ENCODE peak calls at places on chromosomes 2 and 18, in four cellular contexts. J is uterus, U is right lobe of liver, A is sigmoid colon. O is an unnamed sample.
A peak's percentile ranks its signal among the peaks of the same experiment; 100 is the strongest.

GRCh38 chr18:49755489-49755888 is 57.8 kb downstream of the ACAA2 start:
- DNase-seq in J (no peak), U (no peak), A (no peak), O (no peak)

GRCh38 chr2:100739735-100740432 is 80.1 kb upstream of the NPAS2 start:
- DNase-seq in J (no peak), U (no peak), A (no peak), O (no peak)

GRCh38 chr2:65334714-65335113 is 97.7 kb downstream of the SPRED2 start:
- DNase-seq in J (no peak), U (no peak), A (no peak), O (no peak)

GRCh38 chr2:24410976-24411375 is 50.6 kb upstream of the ITSN2 start:
- DNase-seq in J (no peak), U (no peak), A (no peak), O (no peak)

GRCh38 chr2:225458431-225459117 is 59.1 kb downstream of the NYAP2 start:
- DNase-seq in J (no peak), U (no peak), A (no peak), O (no peak)

GRCh38 chr2:54757496-54757895 is 34.0 kb downstream of the EML6 start:
- DNase-seq in J (no peak), U (no peak), A (no peak), O (peak; percentile 62)

GRCh38 chr2:241286348-241287090 is 29.0 kb downstream of the HDLBP start:
- DNase-seq in J (no peak), U (no peak), A (no peak), O (no peak)

GRCh38 chr2:150762571-150762970 is 275.1 kb upstream of the RND3 start:
- DNase-seq in J (no peak), U (no peak), A (no peak), O (no peak)

GRCh38 chr2:9347411-9347853 is 75.9 kb downstream of the ITGB1BP1 start:
- DNase-seq in J (peak; percentile 76), U (peak; percentile 42), A (peak; percentile 91), O (peak; percentile 22)

GRCh38 chr18:50327983-50328382 is 40.5 kb upstream of the CXXC1 start:
- DNase-seq in J (no peak), U (no peak), A (no peak), O (no peak)

GRCh38 chr2:19373352-19373751 is 14.9 kb upstream of the OSR1 start:
- DNase-seq in J (no peak), U (no peak), A (no peak), O (no peak)

GRCh38 chr2:148614332-148615049 is 30.1 kb upstream of the EPC2 start:
- DNase-seq in J (no peak), U (no peak), A (no peak), O (no peak)

GRCh38 chr2:240997856-240998705 is at the start of gene SNED1:
- DNase-seq in J (peak; percentile 87), U (peak; percentile 93), A (peak; percentile 93), O (peak; percentile 55)

GRCh38 chr2:168686485-168687191 is 115.8 kb upstream of the NOSTRIN start:
- DNase-seq in J (no peak), U (no peak), A (no peak), O (no peak)

GRCh38 chr2:231530099-231531085 is at the start of gene NMUR1:
- DNase-seq in J (peak; percentile 51), U (peak; percentile 66), A (peak; percentile 76), O (peak; percentile 66)

GRCh38 chr2:57434952-57435351 is 611.7 kb upstream of the VRK2 start:
- DNase-seq in J (no peak), U (no peak), A (no peak), O (no peak)

GRCh38 chr18:61735564-61736102 is 157.2 kb downstream of the RNF152 start:
- DNase-seq in J (no peak), U (peak; percentile 37), A (no peak), O (no peak)

GRCh38 chr18:78875268-78875997 is 104.2 kb upstream of the SALL3 start:
- DNase-seq in J (no peak), U (no peak), A (no peak), O (no peak)

GRCh38 chr2:85266424-85267041 is 61.3 kb downstream of the TGOLN2 start:
- DNase-seq in J (peak; percentile 69), U (peak; percentile 76), A (peak; percentile 85), O (peak; percentile 65)

GRCh38 chr2:118207889-118208288 is 119.6 kb downstream of the INSIG2 start:
- DNase-seq in J (no peak), U (no peak), A (no peak), O (no peak)

GRCh38 chr2:190637331-190637734 is 11.6 kb upstream of the NAB1 start:
- DNase-seq in J (no peak), U (no peak), A (no peak), O (no peak)

GRCh38 chr2:34003795-34004194 is 404.7 kb upstream of the FAM98A start:
- DNase-seq in J (no peak), U (no peak), A (no peak), O (no peak)

GRCh38 chr2:146037334-146037870 is 1517.5 kb upstream of the ZEB2 start:
- DNase-seq in J (no peak), U (no peak), A (no peak), O (no peak)

GRCh38 chr2:109128466-109129355 is at the start of gene SH3RF3:
- DNase-seq in J (peak; percentile 43), U (peak; percentile 60), A (peak; percentile 76), O (no peak)

GRCh38 chr2:212428685-212429480 is 109.7 kb downstream of the ERBB4 start:
- DNase-seq in J (no peak), U (no peak), A (no peak), O (no peak)

GRCh38 chr2:74860521-74860920 is 26.6 kb downstream of the HK2 start:
- DNase-seq in J (no peak), U (no peak), A (no peak), O (no peak)

GRCh38 chr2:43542285-43542933 is 53.4 kb downstream of the THADA start:
- DNase-seq in J (no peak), U (no peak), A (no peak), O (no peak)

GRCh38 chr2:64522843-64523428 is 1.2 kb upstream of the AFTPH start:
- DNase-seq in J (peak; percentile 45), U (peak; percentile 41), A (no peak), O (peak; percentile 52)

GRCh38 chr2:67930156-67930555 is 132.6 kb downstream of the C1D start:
- DNase-seq in J (no peak), U (no peak), A (no peak), O (no peak)

GRCh38 chr2:67923696-67924095 is 139.1 kb downstream of the C1D start:
- DNase-seq in J (no peak), U (no peak), A (no peak), O (no peak)

GRCh38 chr2:67927489-67927888 is 135.3 kb downstream of the C1D start:
- DNase-seq in J (no peak), U (no peak), A (no peak), O (no peak)
- H3K4me3 ChIP-seq in J (no peak overlapping the region), U (no peak overlapping the region), A (no peak overlapping the region), O (no peak overlapping the region)

GRCh38 chr2:113275556-113276215 is 3.0 kb downstream of the PAX8 start:
- DNase-seq in J (no peak), U (no peak), A (no peak), O (no peak)

GRCh38 chr2:113278073-113278811 is 479 bp downstream of the PAX8 start:
- DNase-seq in J (no peak), U (no peak), A (no peak), O (no peak)

GRCh38 chr2:113276216-113276905 is 2.4 kb downstream of the PAX8 start:
- DNase-seq in J (no peak), U (no peak), A (no peak), O (no peak)

GRCh38 chr2:113277474-113278072 is 1.1 kb downstream of the PAX8 start:
- DNase-seq in J (no peak), U (no peak), A (no peak), O (no peak)

DNA sequence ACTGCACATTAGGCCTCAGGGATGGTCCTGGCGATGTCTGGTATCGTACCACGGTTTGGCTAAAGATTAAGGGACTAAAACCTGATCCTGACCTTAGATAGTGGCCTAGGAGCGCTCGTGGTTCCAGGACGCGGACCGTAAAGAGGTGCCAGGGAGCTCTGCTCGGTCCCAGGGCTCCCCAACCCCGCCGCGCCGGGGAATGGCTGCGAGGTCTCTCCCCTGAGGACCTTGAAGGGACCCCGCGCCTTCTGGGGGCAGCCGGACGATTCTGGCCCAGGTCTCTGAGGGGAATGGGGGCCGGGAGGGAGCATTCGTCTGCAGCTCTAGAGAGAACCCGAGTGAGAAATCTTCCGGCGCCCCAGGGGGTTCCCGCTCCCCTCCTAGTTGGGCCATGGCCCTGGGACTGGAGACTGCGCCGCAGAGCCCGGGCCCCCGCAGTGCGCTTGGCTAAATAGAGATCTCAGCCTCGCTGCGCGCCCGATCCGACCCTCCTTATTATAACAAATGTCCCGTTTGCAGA is 1.8 kb downstream of the PAX8 start:
- DNase-seq in J (no peak), U (no peak), A (no peak), O (no peak)
- H3K27me3 ChIP-seq in J (peaks cover 12% of the 10 kb centered on the region), U (peaks cover 8% of the 10 kb centered on the region), A (peaks cover 23% of the 10 kb centered on the region), O (peaks cover 68% of the 10 kb centered on the region)

DNA sequence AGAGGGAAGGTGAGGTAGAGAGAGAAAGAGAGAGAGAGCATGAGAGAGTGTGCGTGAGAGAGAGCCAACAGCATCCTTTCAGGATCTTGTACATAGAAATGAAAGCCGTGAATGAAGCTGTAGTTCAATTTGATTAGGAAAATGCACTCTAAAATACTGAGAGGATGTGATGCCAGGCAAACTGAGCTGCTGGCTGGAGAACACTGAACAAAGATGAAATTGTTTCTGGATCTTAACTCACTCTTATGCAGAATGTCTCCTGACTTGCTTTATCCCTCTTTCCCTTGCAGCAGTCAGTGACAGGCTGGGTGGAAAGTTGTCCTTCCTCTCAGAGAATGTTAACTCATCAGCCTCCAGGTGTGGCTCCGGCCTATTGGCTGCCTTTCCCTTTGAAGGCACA is 10.7 kb downstream of the LYPD1 start:
- DNase-seq in J (no peak), U (no peak), A (no peak), O (no peak)
- H3K27ac ChIP-seq in J (no peak overlapping the region), U (no peak overlapping the region), A (no peak overlapping the region), O (no peak overlapping the region)

GRCh38 chr2:133393881-133394280 is 174.4 kb downstream of the NCKAP5 start:
- DNase-seq in J (no peak), U (no peak), A (no peak), O (no peak)
- H3K4me3 ChIP-seq in J (no peak overlapping the region), U (no peak overlapping the region), A (no peak overlapping the region), O (no peak overlapping the region)

GRCh38 chr2:126811101-126811500 is 87.6 kb upstream of the TEX51 start:
- DNase-seq in J (no peak), U (no peak), A (no peak), O (no peak)
- H3K27me3 ChIP-seq in J (no peaks in the 10 kb centered on the region), U (no peaks in the 10 kb centered on the region), A (no peaks in the 10 kb centered on the region), O (no peaks in the 10 kb centered on the region)

O was measured in dorsolateral prefrontal cortex.